ENCODE peak calls at places on chromosomes 4 and X, in seven cellular contexts. S, O, M, D, I, F and N are unnamed samples.

GRCh38 chrX:13721371-13721770 is 13.0 kb downstream of the TRAPPC2 start:
- DNase-seq in O (no peak), I (peak), D (no peak), M (no peak), S (no peak), F (no peak), N (no peak)

GRCh38 chr4:15034071-15034764 is 31.9 kb downstream of the CPEB2 start:
- DNase-seq in D (peak), O (no peak), S (no peak), F (no peak), M (no peak), I (no peak), N (no peak)

GRCh38 chr4:113675731-113676707 is 85.5 kb downstream of the CAMK2D start:
- DNase-seq in S (no peak), M (no peak), O (no peak), I (peak), D (peak), F (no peak), N (no peak)

GRCh38 chrX:122934131-122934530 is 249.9 kb upstream of the GRIA3 start:
- DNase-seq in D (no peak), I (no peak), S (no peak), M (no peak), F (no peak), O (no peak), N (no peak)

GRCh38 chr4:156798438-156798837 is 173.2 kb downstream of the PDGFC start:
- DNase-seq in I (no peak), S (no peak), O (no peak), M (no peak), D (no peak), F (no peak), N (no peak)

GRCh38 chr4:175034986-175035705 is 117.0 kb downstream of the ADAM29 start:
- DNase-seq in O (no peak), D (no peak), S (no peak), I (no peak), M (no peak), F (no peak), N (no peak)

GRCh38 chr4:73520821-73521220 is 39.3 kb downstream of the AFM start:
- DNase-seq in M (no peak), O (no peak), I (peak), D (peak), F (no peak), S (no peak), N (no peak)

GRCh38 chr4:145842224-145842887 is 96.3 kb downstream of the ZNF827 start:
- DNase-seq in S (no peak), M (no peak), O (no peak), F (no peak), I (no peak), D (peak), N (no peak)

GRCh38 chr4:125703443-125703842 is 388.7 kb downstream of the FAT4 start:
- DNase-seq in I (peak), O (no peak), S (no peak), D (peak), M (no peak), F (no peak), N (no peak)

GRCh38 chrX:24229400-24229879 is 79.9 kb downstream of the ZFX start:
- DNase-seq in M (no peak), F (no peak), D (no peak), S (no peak), O (no peak), I (no peak), N (no peak)

GRCh38 chr4:17780461-17781071 is 855 bp downstream of the FAM184B start:
- DNase-seq in O (no peak), M (no peak), D (peak), S (no peak), F (no peak), I (peak), N (no peak)

GRCh38 chrX:80810365-80810978 is 795 bp upstream of the BRWD3 start:
- DNase-seq in M (no peak), S (peak), O (no peak), D (peak), I (peak), F (no peak), N (no peak)

GRCh38 chr4:171924761-171925376 is 111.7 kb downstream of the GALNTL6 start:
- DNase-seq in F (no peak), M (no peak), O (no peak), I (no peak), S (no peak), D (no peak), N (no peak)

GRCh38 chrX:151398346-151398745 is 1.3 kb downstream of the VMA21 start:
- DNase-seq in S (peak), D (no peak), O (no peak), I (no peak), M (no peak), F (no peak), N (no peak)

GRCh38 chrX:150037041-150037440 is 98.8 kb upstream of the EOLA2 start:
- DNase-seq in M (no peak), I (no peak), D (peak), O (no peak), F (no peak), S (no peak), N (no peak)

GRCh38 chr4:16667464-16667863 is 231.0 kb downstream of the LDB2 start:
- DNase-seq in S (no peak), F (no peak), O (no peak), I (peak), M (no peak), D (peak), N (no peak)

GRCh38 chr4:121885115-121885514 is 14.8 kb upstream of the BBS7 start:
- DNase-seq in I (no peak), S (no peak), M (no peak), D (no peak), F (no peak), O (no peak), N (no peak)

GRCh38 chrX:95797344-95797743 is 887.3 kb upstream of the DIAPH2 start:
- DNase-seq in S (no peak), D (no peak), O (no peak), M (no peak), I (no peak), F (no peak), N (no peak)

GRCh38 chr4:81997313-81997712 is 376.5 kb downstream of the HNRNPD start:
- DNase-seq in S (no peak), F (no peak), O (no peak), I (no peak), M (no peak), D (no peak), N (no peak)

GRCh38 chrX:20620301-20620700 is 353.6 kb upstream of the RPS6KA3 start:
- DNase-seq in S (no peak), M (no peak), O (no peak), D (no peak), I (peak), F (no peak), N (no peak)

GRCh38 chrX:109714340-109714958 is 18.6 kb downstream of the ACSL4 start:
- DNase-seq in D (peak), I (peak), F (no peak), M (no peak), O (no peak), S (no peak), N (no peak)

GRCh38 chr4:138875886-138876608 is 139.5 kb upstream of the NOCT start:
- DNase-seq in O (no peak), F (no peak), S (no peak), M (no peak), D (peak), I (peak), N (no peak)

GRCh38 chr4:22969314-22969896 is 276.7 kb downstream of the GBA3 start:
- DNase-seq in I (peak), D (no peak), M (no peak), F (no peak), O (no peak), S (no peak), N (no peak)

GRCh38 chr4:78768447-78769177 is 7.5 kb upstream of the BMP2K start:
- DNase-seq in S (no peak), F (peak), M (no peak), D (no peak), I (no peak), O (no peak), N (no peak)

GRCh38 chr4:40909363-40909876 is 159.7 kb downstream of the NSUN7 start:
- DNase-seq in O (no peak), M (no peak), I (peak), S (no peak), F (no peak), D (peak), N (no peak)

GRCh38 chr4:165053645-165054044 is at the start of gene TRIM75:
- DNase-seq in M (no peak), F (no peak), O (no peak), I (no peak), S (no peak), D (no peak), N (no peak)

GRCh38 chr4:8599657-8600056 is 7.1 kb downstream of the CPZ start:
- DNase-seq in D (peak), O (no peak), M (no peak), I (peak), S (no peak), F (no peak), N (no peak)

GRCh38 chrX:154396948-154397887 is 959 bp upstream of the RPL10 start:
- DNase-seq in D (peak), F (peak), I (peak), M (peak), S (peak), O (peak), N (peak)

GRCh38 chr4:123767801-123768200 is 371.2 kb downstream of the SPRY1 start:
- DNase-seq in F (no peak), I (no peak), M (no peak), D (no peak), S (no peak), O (no peak), N (no peak)

GRCh38 chr4:682490-683172 is 6.3 kb downstream of the SLC49A3 start:
- DNase-seq in I (no peak), F (peak), S (no peak), O (no peak), M (peak), D (no peak), N (peak)

GRCh38 chr4:134027931-134028330 is 173.7 kb downstream of the PABPC4L start:
- DNase-seq in S (no peak), M (no peak), O (no peak), I (peak), D (peak), F (no peak), N (no peak)

GRCh38 chr4:1406946-1407656 is 859 bp upstream of the NKX1-1 start:
- DNase-seq in D (no peak), S (no peak), M (peak), I (no peak), F (no peak), O (peak), N (no peak)

GRCh38 chr4:170491981-170492380 is 402.2 kb upstream of the AADAT start:
- DNase-seq in S (no peak), F (no peak), M (no peak), O (no peak), I (no peak), D (no peak), N (no peak)

GRCh38 chr4:8735236-8736082 is 136.2 kb downstream of the HMX1 start:
- DNase-seq in D (no peak), O (no peak), M (no peak), F (no peak), S (no peak), I (no peak), N (no peak)

GRCh38 chr4:140730108-140730507 is 26.1 kb downstream of the TBC1D9 start:
- DNase-seq in S (no peak), O (no peak), F (no peak), M (no peak), I (no peak), D (no peak), N (no peak)

GRCh38 chr4:43224591-43224990 is 332.1 kb downstream of the GRXCR1 start:
- DNase-seq in S (peak), M (no peak), I (peak), O (no peak), F (no peak), D (peak), N (no peak)

GRCh38 chrX:40083120-40083978 is 14.4 kb downstream of the BCOR start:
- DNase-seq in S (no peak), I (no peak), O (peak), F (no peak), D (no peak), M (no peak), N (no peak)

DNA sequence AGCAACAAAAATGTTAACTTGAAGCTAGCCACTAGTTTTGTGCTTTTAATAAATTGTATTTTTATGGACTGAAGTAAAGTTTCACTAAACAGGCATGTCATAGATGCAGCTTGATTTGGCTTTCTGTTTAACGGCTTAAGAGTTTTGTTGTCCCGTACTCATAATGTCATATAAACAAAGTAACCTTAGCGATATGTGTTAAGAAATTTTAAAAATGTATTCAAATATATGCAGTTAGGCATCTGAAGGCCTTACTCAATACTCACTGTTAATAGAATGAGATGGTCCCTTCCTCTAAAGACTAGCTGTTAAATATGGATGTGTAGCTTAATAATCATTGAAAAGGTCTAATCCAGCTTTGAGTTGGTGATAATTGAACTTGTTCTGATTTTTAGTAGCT is 1.0 kb upstream of the SCLT1 start:
- DNase-seq in S (no peak), O (no peak), I (peak), D (no peak), F (no peak), M (no peak), N (no peak)
- H3K4me3 ChIP-seq in S (peak), O (peak), I (no peak), D (no peak), F (no peak), M (peak), N (peak)

GRCh38 chr4:105145059-105145912 is 1.4 kb upstream of the TET2 start:
- DNase-seq in D (no peak), F (no peak), S (no peak), O (no peak), M (no peak), I (peak), N (peak)
- H3K4me3 ChIP-seq in D (peak), F (peak), S (no peak), O (peak), M (peak), I (peak), N (peak)

DNA sequence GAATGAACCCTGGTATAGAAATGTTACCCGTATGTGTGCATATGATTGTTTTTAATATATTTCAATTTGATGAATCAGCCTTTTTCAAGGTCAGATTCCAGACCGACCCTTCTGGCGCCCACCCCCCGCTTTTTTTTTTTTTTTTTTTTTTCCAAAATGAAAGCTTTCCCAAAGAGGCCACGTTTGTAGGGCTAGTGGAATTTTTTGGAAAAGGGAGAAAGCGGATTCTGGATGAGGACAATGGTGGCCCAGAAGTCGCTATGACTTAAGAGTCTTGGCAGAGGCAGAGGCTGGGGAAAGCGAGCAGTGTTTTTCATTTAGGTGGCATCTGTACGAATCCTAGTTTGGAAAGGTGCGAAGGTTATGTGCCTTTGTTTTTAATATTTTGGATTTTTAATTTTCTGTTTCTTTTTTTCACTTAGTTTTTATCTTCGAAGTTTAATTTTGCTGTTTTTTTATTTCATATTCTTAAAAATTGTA is 14.6 kb downstream of the NDUFB11 start:
- DNase-seq in O (no peak), S (no peak), F (no peak), I (no peak), D (peak), M (no peak), N (no peak)
- H3K4me3 ChIP-seq in O (peak), S (peak), F (peak), I (peak), D (peak), M (peak), N (peak)

GRCh38 chr4:142355417-142355930 is 490.6 kb downstream of the INPP4B start:
- DNase-seq in D (peak), M (no peak), S (no peak), I (peak), F (no peak), O (no peak), N (no peak)

GRCh38 chr4:142354041-142354440 is 492.1 kb downstream of the INPP4B start:
- DNase-seq in O (no peak), M (no peak), F (no peak), I (no peak), D (no peak), S (no peak), N (no peak)

GRCh38 chr4:142356118-142356759 is 489.9 kb downstream of the INPP4B start:
- DNase-seq in O (no peak), M (no peak), S (no peak), I (no peak), F (no peak), D (no peak), N (no peak)

GRCh38 chr4:142353149-142353738 is 492.9 kb downstream of the INPP4B start:
- DNase-seq in M (no peak), I (peak), F (no peak), D (peak), S (peak), O (no peak), N (no peak)

GRCh38 chr4:142354794-142355416 is 491.2 kb downstream of the INPP4B start:
- DNase-seq in M (no peak), O (no peak), F (no peak), S (no peak), I (no peak), D (no peak), N (no peak)
- H3K4me3 ChIP-seq in M (no peak), O (no peak), F (no peak), S (no peak), I (no peak), D (no peak), N (no peak)